ENCODE peak calls at places on chromosomes 2 and 18, in nine cellular contexts. One of them, this sample, is unnamed.

GRCh38 chr2:66803651-66804050 is 368.7 kb downstream of the MEIS1 start:
- DNase-seq in GM23338: no peak
- DNase-seq in brain microvascular endothelial cell: no peak
- DNase-seq in fibroblast of pulmonary artery: peak
- DNase-seq in H7: no peak
- DNase-seq in CD8-positive, alpha-beta T cell: no peak
- DNase-seq in cardiac muscle cell: no peak
- DNase-seq in AG10803: peak
- DNase-seq in GM12878: no peak
- DNase-seq in this sample: no peak

GRCh38 chr2:156339866-156340265 is 7.3 kb upstream of the NR4A2 start:
- DNase-seq in GM23338: no peak
- DNase-seq in brain microvascular endothelial cell: no peak
- DNase-seq in fibroblast of pulmonary artery: no peak
- DNase-seq in H7: no peak
- DNase-seq in CD8-positive, alpha-beta T cell: no peak
- DNase-seq in cardiac muscle cell: no peak
- DNase-seq in AG10803: no peak
- DNase-seq in GM12878: no peak
- DNase-seq in this sample: no peak

GRCh38 chr2:141393214-141393545 is 737.6 kb downstream of the LRP1B start:
- DNase-seq in GM23338: no peak
- DNase-seq in brain microvascular endothelial cell: peak
- DNase-seq in fibroblast of pulmonary artery: peak
- DNase-seq in H7: no peak
- DNase-seq in CD8-positive, alpha-beta T cell: no peak
- DNase-seq in cardiac muscle cell: no peak
- DNase-seq in AG10803: peak
- DNase-seq in GM12878: no peak
- DNase-seq in this sample: no peak

GRCh38 chr2:180970052-180970451 is 10.4 kb upstream of the UBE2E3 start:
- DNase-seq in GM23338: no peak
- DNase-seq in brain microvascular endothelial cell: no peak
- DNase-seq in fibroblast of pulmonary artery: no peak
- DNase-seq in H7: no peak
- DNase-seq in CD8-positive, alpha-beta T cell: no peak
- DNase-seq in cardiac muscle cell: no peak
- DNase-seq in AG10803: no peak
- DNase-seq in GM12878: no peak
- DNase-seq in this sample: no peak

GRCh38 chr2:156306821-156307220 is 25.7 kb downstream of the NR4A2 start:
- DNase-seq in GM23338: no peak
- DNase-seq in brain microvascular endothelial cell: no peak
- DNase-seq in fibroblast of pulmonary artery: no peak
- DNase-seq in H7: no peak
- DNase-seq in CD8-positive, alpha-beta T cell: no peak
- DNase-seq in cardiac muscle cell: no peak
- DNase-seq in AG10803: no peak
- DNase-seq in GM12878: no peak
- DNase-seq in this sample: no peak

GRCh38 chr2:94602466-94602865 is 268.8 kb upstream of the TEKT4 start:
- DNase-seq in GM23338: no peak
- DNase-seq in brain microvascular endothelial cell: no peak
- DNase-seq in fibroblast of pulmonary artery: no peak
- DNase-seq in H7: no peak
- DNase-seq in CD8-positive, alpha-beta T cell: no peak
- DNase-seq in cardiac muscle cell: no peak
- DNase-seq in AG10803: no peak
- DNase-seq in GM12878: no peak
- DNase-seq in this sample: peak

GRCh38 chr2:152497481-152498052 is 162.6 kb downstream of the FMNL2 start:
- DNase-seq in GM23338: no peak
- DNase-seq in brain microvascular endothelial cell: peak
- DNase-seq in fibroblast of pulmonary artery: peak
- DNase-seq in H7: no peak
- DNase-seq in CD8-positive, alpha-beta T cell: no peak
- DNase-seq in cardiac muscle cell: peak
- DNase-seq in AG10803: no peak
- DNase-seq in GM12878: no peak
- DNase-seq in this sample: no peak

GRCh38 chr2:96642564-96643350 is at the start of gene FER1L5:
- DNase-seq in GM23338: peak
- DNase-seq in brain microvascular endothelial cell: peak
- DNase-seq in fibroblast of pulmonary artery: peak
- DNase-seq in H7: peak
- DNase-seq in CD8-positive, alpha-beta T cell: no peak
- DNase-seq in cardiac muscle cell: peak
- DNase-seq in AG10803: peak
- DNase-seq in GM12878: no peak
- DNase-seq in this sample: no peak

GRCh38 chr2:141692829-141693228 is 438.0 kb downstream of the LRP1B start:
- DNase-seq in GM23338: no peak
- DNase-seq in brain microvascular endothelial cell: no peak
- DNase-seq in fibroblast of pulmonary artery: no peak
- DNase-seq in H7: no peak
- DNase-seq in CD8-positive, alpha-beta T cell: no peak
- DNase-seq in cardiac muscle cell: peak
- DNase-seq in AG10803: no peak
- DNase-seq in GM12878: no peak
- DNase-seq in this sample: no peak

GRCh38 chr18:63297678-63298392 is 21.7 kb downstream of the BCL2 start:
- DNase-seq in GM23338: peak
- DNase-seq in brain microvascular endothelial cell: no peak
- DNase-seq in fibroblast of pulmonary artery: no peak
- DNase-seq in H7: no peak
- DNase-seq in CD8-positive, alpha-beta T cell: no peak
- DNase-seq in cardiac muscle cell: no peak
- DNase-seq in AG10803: no peak
- DNase-seq in GM12878: no peak
- DNase-seq in this sample: no peak

GRCh38 chr18:74342416-74343043 is 26.9 kb downstream of the C18orf63 start:
- DNase-seq in GM23338: peak
- DNase-seq in brain microvascular endothelial cell: peak
- DNase-seq in fibroblast of pulmonary artery: peak
- DNase-seq in H7: peak
- DNase-seq in CD8-positive, alpha-beta T cell: peak
- DNase-seq in cardiac muscle cell: peak
- DNase-seq in AG10803: peak
- DNase-seq in GM12878: no peak
- DNase-seq in this sample: no peak

GRCh38 chr2:3450385-3451031 is 68.8 kb downstream of the ADI1 start:
- DNase-seq in GM23338: no peak
- DNase-seq in brain microvascular endothelial cell: no peak
- DNase-seq in fibroblast of pulmonary artery: no peak
- DNase-seq in H7: no peak
- DNase-seq in CD8-positive, alpha-beta T cell: no peak
- DNase-seq in cardiac muscle cell: peak
- DNase-seq in AG10803: no peak
- DNase-seq in GM12878: no peak
- DNase-seq in this sample: no peak

GRCh38 chr2:205800804-205801203 is 118.5 kb downstream of the NRP2 start:
- DNase-seq in GM23338: no peak
- DNase-seq in brain microvascular endothelial cell: peak
- DNase-seq in fibroblast of pulmonary artery: peak
- DNase-seq in H7: no peak
- DNase-seq in CD8-positive, alpha-beta T cell: no peak
- DNase-seq in cardiac muscle cell: no peak
- DNase-seq in AG10803: no peak
- DNase-seq in GM12878: no peak
- DNase-seq in this sample: no peak

GRCh38 chr2:173854840-173855239 is 110.3 kb downstream of the SP3 start:
- DNase-seq in GM23338: no peak
- DNase-seq in brain microvascular endothelial cell: peak
- DNase-seq in fibroblast of pulmonary artery: peak
- DNase-seq in H7: no peak
- DNase-seq in CD8-positive, alpha-beta T cell: no peak
- DNase-seq in cardiac muscle cell: no peak
- DNase-seq in AG10803: peak
- DNase-seq in GM12878: no peak
- DNase-seq in this sample: no peak

GRCh38 chr18:3175195-3175758 is 44.5 kb downstream of the MYOM1 start:
- DNase-seq in GM23338: no peak
- DNase-seq in brain microvascular endothelial cell: no peak
- DNase-seq in fibroblast of pulmonary artery: no peak
- DNase-seq in H7: no peak
- DNase-seq in CD8-positive, alpha-beta T cell: no peak
- DNase-seq in cardiac muscle cell: no peak
- DNase-seq in AG10803: no peak
- DNase-seq in GM12878: no peak
- DNase-seq in this sample: no peak

GRCh38 chr2:86275962-86276361 is 61.5 kb downstream of the REEP1 start:
- DNase-seq in GM23338: no peak
- DNase-seq in brain microvascular endothelial cell: no peak
- DNase-seq in fibroblast of pulmonary artery: no peak
- DNase-seq in H7: no peak
- DNase-seq in CD8-positive, alpha-beta T cell: no peak
- DNase-seq in cardiac muscle cell: no peak
- DNase-seq in AG10803: no peak
- DNase-seq in GM12878: no peak
- DNase-seq in this sample: no peak

GRCh38 chr2:69437751-69438154 is 518 bp upstream of the NFU1 start:
- DNase-seq in GM23338: no peak
- DNase-seq in brain microvascular endothelial cell: no peak
- DNase-seq in fibroblast of pulmonary artery: no peak
- DNase-seq in H7: no peak
- DNase-seq in CD8-positive, alpha-beta T cell: no peak
- DNase-seq in cardiac muscle cell: no peak
- DNase-seq in AG10803: no peak
- DNase-seq in GM12878: no peak
- DNase-seq in this sample: no peak

GRCh38 chr2:199727801-199728200 is 123.2 kb downstream of the FTCDNL1 start:
- DNase-seq in GM23338: no peak
- DNase-seq in brain microvascular endothelial cell: no peak
- DNase-seq in fibroblast of pulmonary artery: no peak
- DNase-seq in H7: no peak
- DNase-seq in CD8-positive, alpha-beta T cell: no peak
- DNase-seq in cardiac muscle cell: no peak
- DNase-seq in AG10803: no peak
- DNase-seq in GM12878: no peak
- DNase-seq in this sample: no peak

GRCh38 chr2:109447251-109447661 is 166.5 kb downstream of the SEPTIN10 start:
- DNase-seq in GM23338: no peak
- DNase-seq in brain microvascular endothelial cell: peak
- DNase-seq in fibroblast of pulmonary artery: peak
- DNase-seq in H7: peak
- DNase-seq in CD8-positive, alpha-beta T cell: no peak
- DNase-seq in cardiac muscle cell: no peak
- DNase-seq in AG10803: peak
- DNase-seq in GM12878: no peak
- DNase-seq in this sample: peak
- H3K4me3 ChIP-seq in GM23338: no peak
- H3K4me3 ChIP-seq in brain microvascular endothelial cell: no peak
- H3K4me3 ChIP-seq in fibroblast of pulmonary artery: no peak
- H3K4me3 ChIP-seq in H7: no peak
- H3K4me3 ChIP-seq in CD8-positive, alpha-beta T cell: no peak
- H3K4me3 ChIP-seq in cardiac muscle cell: no peak
- H3K4me3 ChIP-seq in AG10803: no peak
- H3K4me3 ChIP-seq in GM12878: no peak
- H3K4me3 ChIP-seq in this sample: no peak

DNA sequence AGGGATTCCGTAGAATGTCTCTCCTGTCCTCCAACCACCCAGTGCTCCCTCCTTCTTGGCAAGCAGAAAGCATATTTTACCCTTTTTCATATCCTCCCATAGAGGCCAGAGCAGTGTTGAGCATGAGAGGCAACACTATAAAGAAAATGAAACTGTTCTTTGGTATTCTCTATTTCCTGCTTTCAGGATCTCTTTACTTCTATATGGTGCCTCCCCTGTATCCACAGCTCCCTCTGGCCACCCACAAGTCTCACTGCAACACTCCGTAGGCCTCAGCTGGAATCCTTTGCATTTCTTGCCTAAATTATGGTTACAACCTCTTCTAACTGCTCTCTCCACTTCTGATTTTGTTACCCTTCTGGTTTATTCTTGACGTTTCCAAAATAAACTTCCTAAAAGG is 74.9 kb upstream of the C2orf15 start:
- DNase-seq in GM23338: peak
- DNase-seq in brain microvascular endothelial cell: peak
- DNase-seq in fibroblast of pulmonary artery: peak
- DNase-seq in H7: peak
- DNase-seq in CD8-positive, alpha-beta T cell: peak
- DNase-seq in cardiac muscle cell: peak
- DNase-seq in AG10803: peak
- DNase-seq in GM12878: peak
- DNase-seq in this sample: no peak
- H3K4me3 ChIP-seq in GM23338: no peak
- H3K4me3 ChIP-seq in brain microvascular endothelial cell: no peak
- H3K4me3 ChIP-seq in fibroblast of pulmonary artery: no peak
- H3K4me3 ChIP-seq in H7: no peak
- H3K4me3 ChIP-seq in CD8-positive, alpha-beta T cell: no peak
- H3K4me3 ChIP-seq in cardiac muscle cell: no peak
- H3K4me3 ChIP-seq in AG10803: no peak
- H3K4me3 ChIP-seq in GM12878: peak
- H3K4me3 ChIP-seq in this sample: no peak

DNA sequence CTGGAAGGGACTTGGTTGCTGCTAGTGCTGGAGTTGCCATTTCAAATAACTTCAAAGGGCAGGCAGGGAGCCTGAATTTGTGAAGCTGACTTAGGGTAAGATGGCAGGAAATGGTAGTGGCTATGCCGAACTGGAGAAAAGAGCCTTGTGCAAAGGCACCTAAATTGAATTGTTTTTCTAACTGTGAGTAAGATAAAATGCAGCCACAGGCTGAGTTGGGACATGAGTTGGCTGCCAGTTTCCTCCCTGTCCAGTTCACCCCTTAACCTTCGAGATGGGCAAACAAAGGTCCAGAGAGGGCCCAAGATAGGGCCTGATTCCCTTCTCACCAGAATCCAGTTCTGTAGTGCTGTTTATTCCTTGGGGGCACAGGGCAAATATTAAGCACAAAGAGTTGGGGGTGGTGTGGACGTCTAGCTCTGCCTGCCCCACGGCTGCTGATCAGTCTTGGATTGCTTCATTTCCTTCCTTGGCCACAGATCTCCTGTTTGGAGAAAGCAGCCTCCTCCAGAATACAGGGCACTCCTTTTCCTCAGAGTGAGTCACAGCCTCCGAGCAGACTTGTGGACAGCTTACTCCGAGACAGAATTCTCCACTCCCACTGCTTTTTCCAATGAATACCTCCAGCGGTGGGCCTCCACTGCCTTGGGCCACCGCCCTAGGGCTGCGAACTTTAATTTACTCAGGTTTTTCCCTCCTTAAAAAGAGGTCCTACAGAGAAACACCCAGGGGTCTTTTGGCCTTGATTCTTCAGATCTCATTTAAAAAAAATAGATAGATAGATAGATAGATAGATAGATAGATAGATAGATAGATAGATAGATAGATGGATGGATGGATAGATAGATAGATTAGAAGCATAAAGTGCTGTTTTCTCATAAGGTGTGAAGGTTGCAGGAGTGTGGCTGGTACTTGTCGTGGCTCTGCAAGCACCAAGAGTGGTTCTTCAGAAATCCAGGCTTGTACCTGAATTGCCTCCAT is 18.4 kb upstream of the SLC20A1 start:
- DNase-seq in GM23338: no peak
- DNase-seq in brain microvascular endothelial cell: peak
- DNase-seq in fibroblast of pulmonary artery: peak
- DNase-seq in H7: no peak
- DNase-seq in CD8-positive, alpha-beta T cell: peak
- DNase-seq in cardiac muscle cell: no peak
- DNase-seq in AG10803: peak
- DNase-seq in GM12878: no peak
- DNase-seq in this sample: no peak
- H3K4me3 ChIP-seq in GM23338: no peak
- H3K4me3 ChIP-seq in brain microvascular endothelial cell: peak
- H3K4me3 ChIP-seq in fibroblast of pulmonary artery: peak
- H3K4me3 ChIP-seq in H7: no peak
- H3K4me3 ChIP-seq in CD8-positive, alpha-beta T cell: peak
- H3K4me3 ChIP-seq in cardiac muscle cell: no peak
- H3K4me3 ChIP-seq in AG10803: peak
- H3K4me3 ChIP-seq in GM12878: no peak
- H3K4me3 ChIP-seq in this sample: no peak

GRCh38 chr2:217897816-217898806 is 104.7 kb downstream of the TNS1 start:
- DNase-seq in GM23338: no peak
- DNase-seq in brain microvascular endothelial cell: no peak
- DNase-seq in fibroblast of pulmonary artery: no peak
- DNase-seq in H7: peak
- DNase-seq in CD8-positive, alpha-beta T cell: no peak
- DNase-seq in cardiac muscle cell: no peak
- DNase-seq in AG10803: no peak
- DNase-seq in GM12878: no peak
- DNase-seq in this sample: no peak
- H3K4me3 ChIP-seq in GM23338: no peak
- H3K4me3 ChIP-seq in brain microvascular endothelial cell: no peak
- H3K4me3 ChIP-seq in fibroblast of pulmonary artery: no peak
- H3K4me3 ChIP-seq in H7: no peak
- H3K4me3 ChIP-seq in CD8-positive, alpha-beta T cell: no peak
- H3K4me3 ChIP-seq in cardiac muscle cell: no peak
- H3K4me3 ChIP-seq in AG10803: no peak
- H3K4me3 ChIP-seq in GM12878: no peak
- H3K4me3 ChIP-seq in this sample: no peak